ENCODE peak calls at places on chromosomes 4 and X, in eight cellular contexts. V is SK-N-SH, B is ovary, A is Panc1, L is astrocyte of the spinal cord, O is keratinocyte, E is A549, Q is RWPE2. F is an unnamed sample.

GRCh38 chrX:38806054-38806389 is 4.8 kb downstream of the MID1IP1 start:
- DNase-seq in V (peak; percentile 29), B (no peak), A (peak; percentile 33), L (no peak), O (no peak), E (peak; percentile 10), Q (no peak), F (no peak)

GRCh38 chrX:39728852-39729587 is 368.7 kb downstream of the BCOR start:
- DNase-seq in V (no peak), B (no peak), A (no peak), L (no peak), O (no peak), E (no peak), Q (no peak), F (no peak)

GRCh38 chrX:116239944-116240391 is 69.4 kb downstream of the AGTR2 start:
- DNase-seq in V (no peak), B (no peak), A (no peak), L (peak; percentile 50), O (peak; percentile 2), E (no peak), Q (no peak), F (no peak)

GRCh38 chrX:110403839-110404238 is 45.2 kb downstream of the RTL9 start:
- DNase-seq in V (no peak), B (no peak), A (no peak), L (peak; percentile 66), O (no peak), E (no peak), Q (no peak), F (no peak)

GRCh38 chrX:2457289-2458133 is 43.3 kb downstream of the DHRSX start:
- DNase-seq in V (no peak), B (no peak), A (no peak), L (no peak), O (no peak), E (no peak), Q (no peak), F (no peak)

GRCh38 chr4:7530932-7531639 is 96.4 kb upstream of the PSAPL1 start:
- DNase-seq in V (no peak), B (no peak), A (no peak), L (no peak), O (no peak), E (no peak), Q (no peak), F (no peak)

GRCh38 chr4:37864786-37865185 is 26.1 kb upstream of the TBC1D1 start:
- DNase-seq in V (no peak), B (no peak), A (no peak), L (no peak), O (no peak), E (no peak), Q (no peak), F (no peak)

GRCh38 chr4:36722986-36723385 is 441.6 kb downstream of the DTHD1 start:
- DNase-seq in V (no peak), B (no peak), A (no peak), L (no peak), O (no peak), E (no peak), Q (no peak), F (no peak)

GRCh38 chr4:153433753-153434105 is 32.4 kb upstream of the TMEM131L start:
- DNase-seq in V (no peak), B (no peak), A (no peak), L (no peak), O (no peak), E (no peak), Q (no peak), F (no peak)

GRCh38 chrX:101263766-101264165 is 27.4 kb downstream of the TAF7L start:
- DNase-seq in V (no peak), B (no peak), A (no peak), L (no peak), O (no peak), E (no peak), Q (no peak), F (no peak)

GRCh38 chr4:28469387-28469786 is 1608.7 kb downstream of the STIM2 start:
- DNase-seq in V (no peak), B (no peak), A (no peak), L (no peak), O (no peak), E (no peak), Q (no peak), F (no peak)

GRCh38 chr4:155353923-155354540 is 22.7 kb downstream of the MAP9 start:
- DNase-seq in V (peak; percentile 39), B (peak; percentile 75), A (no peak), L (peak; percentile 60), O (no peak), E (peak; percentile 14), Q (no peak), F (no peak)

GRCh38 chrX:138349351-138349750 is 362.2 kb downstream of the FGF13 start:
- DNase-seq in V (no peak), B (no peak), A (no peak), L (no peak), O (no peak), E (no peak), Q (no peak), F (no peak)

GRCh38 chr4:107018336-107018735 is 17.8 kb downstream of the DKK2 start:
- DNase-seq in V (no peak), B (no peak), A (no peak), L (no peak), O (no peak), E (no peak), Q (no peak), F (no peak)

GRCh38 chr4:103365285-103365684 is 167.1 kb upstream of the CENPE start:
- DNase-seq in V (no peak), B (no peak), A (no peak), L (no peak), O (no peak), E (no peak), Q (no peak), F (no peak)

GRCh38 chr4:6813725-6814124 is 31.2 kb downstream of the KIAA0232 start:
- DNase-seq in V (no peak), B (no peak), A (no peak), L (no peak), O (no peak), E (no peak), Q (no peak), F (no peak)

GRCh38 chr4:15010038-15010585 is 7.8 kb downstream of the CPEB2 start:
- DNase-seq in V (no peak), B (no peak), A (no peak), L (no peak), O (no peak), E (no peak), Q (no peak), F (no peak)

GRCh38 chr4:13659341-13660070 is 32.0 kb upstream of the BOD1L1 start:
- DNase-seq in V (peak; percentile 79), B (no peak), A (no peak), L (no peak), O (no peak), E (no peak), Q (no peak), F (no peak)

DNA sequence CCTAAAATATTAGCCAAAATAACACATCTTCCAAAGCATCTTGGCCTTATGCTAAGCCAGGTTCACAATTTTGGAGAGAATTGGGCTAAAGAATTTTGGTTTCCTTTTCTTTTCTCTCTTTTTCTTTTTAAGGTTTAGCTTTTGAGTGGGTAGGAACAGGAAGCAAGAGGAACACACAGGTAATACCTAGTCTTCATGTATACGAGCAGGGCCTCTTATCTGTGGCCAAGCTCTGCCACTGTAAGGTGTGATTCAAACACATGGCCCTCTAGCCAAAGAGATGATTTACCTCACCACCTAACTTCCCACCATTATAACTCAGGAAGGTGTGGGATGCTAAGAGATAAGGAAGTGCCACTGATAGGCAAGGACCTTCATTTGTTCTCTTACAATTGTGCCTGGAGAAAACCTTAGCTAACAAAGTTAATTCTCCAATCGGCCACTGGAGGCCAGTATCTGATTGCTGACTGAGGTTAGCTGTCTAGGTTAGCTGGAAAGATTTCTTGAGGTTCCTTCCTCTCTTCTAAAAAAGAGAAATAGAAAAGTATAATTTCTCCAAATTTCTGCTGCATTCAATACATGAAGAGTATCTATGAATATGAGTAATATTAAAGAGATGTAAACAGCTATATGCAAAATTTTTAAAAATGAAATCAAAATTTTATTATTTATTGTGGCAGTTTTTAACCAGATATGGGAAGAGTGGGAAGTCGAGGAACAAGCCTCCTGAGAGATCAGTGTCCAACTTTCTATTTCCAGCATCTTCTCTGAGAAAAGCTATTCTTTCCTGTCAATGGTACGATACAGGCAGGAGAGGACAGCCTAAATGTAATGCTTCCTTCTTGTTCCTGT is 30.1 kb upstream of the BBS7 start:
- DNase-seq in V (peak; percentile 27), B (peak; percentile 22), A (peak; percentile 24), L (peak; percentile 59), O (no peak), E (peak; percentile 21), Q (no peak), F (no peak)
- TF ChIP-seq CTCF in V (peak; percentile 84), B (no peak), A (peak; percentile 75), L (peak; percentile 79), O (peak; percentile 65), E (peak; percentile 77), Q (peak; percentile 87), F (peak; percentile 75)

GRCh38 chr4:3789587-3789986 is 23.4 kb downstream of the ADRA2C start:
- DNase-seq in V (no peak), B (no peak), A (no peak), L (no peak), O (no peak), E (no peak), Q (no peak), F (no peak)
- TF ChIP-seq CTCF in V (no peak), B (no peak), A (no peak), L (no peak), O (no peak), E (no peak), Q (no peak), F (no peak)

DNA sequence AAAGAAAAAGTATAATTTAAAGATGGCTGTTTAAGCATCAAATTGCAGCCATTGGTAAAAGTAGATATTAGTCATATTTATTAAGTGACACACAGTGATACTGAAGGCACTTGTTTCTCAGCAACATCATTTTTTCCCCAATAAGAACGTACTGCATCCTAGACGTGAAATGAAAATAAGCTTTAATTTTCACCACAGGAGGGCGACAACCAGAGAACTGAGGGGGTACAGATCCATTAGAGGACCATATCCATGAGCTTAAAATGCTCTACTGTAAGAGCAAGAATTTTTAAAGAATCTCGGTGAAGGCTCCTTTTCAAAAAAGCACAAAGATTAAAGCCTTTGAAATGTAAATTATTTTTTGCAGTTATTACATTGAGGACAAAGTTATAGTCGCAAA is 33.4 kb downstream of the FRG1 start:
- DNase-seq in V (peak; percentile 50), B (no peak), A (no peak), L (no peak), O (no peak), E (peak; percentile 6), Q (no peak), F (no peak)
- TF ChIP-seq CTCF in V (peak; percentile 61), B (no peak), A (peak; percentile 57), L (no peak), O (no peak), E (peak; percentile 42), Q (peak; percentile 46), F (peak; percentile 18)

GRCh38 chrX:42686296-42686695 is 91.7 kb downstream of the PPP1R2C start:
- DNase-seq in V (no peak), B (no peak), A (no peak), L (no peak), O (no peak), E (no peak), Q (no peak), F (no peak)

GRCh38 chrX:42678133-42678532 is 99.8 kb downstream of the PPP1R2C start:
- DNase-seq in V (no peak), B (no peak), A (no peak), L (no peak), O (no peak), E (no peak), Q (no peak), F (no peak)

GRCh38 chrX:42684062-42684461 is 93.9 kb downstream of the PPP1R2C start:
- DNase-seq in V (no peak), B (no peak), A (no peak), L (no peak), O (no peak), E (no peak), Q (no peak), F (no peak)

GRCh38 chrX:42680651-42681050 is 97.3 kb downstream of the PPP1R2C start:
- DNase-seq in V (no peak), B (peak; percentile 14), A (no peak), L (peak; percentile 30), O (no peak), E (no peak), Q (no peak), F (no peak)
- TF ChIP-seq CTCF in V (no peak), B (no peak), A (no peak), L (no peak), O (no peak), E (no peak), Q (no peak), F (no peak)